ENCODE peak calls at places on chromosomes 2 and 18, in seven cellular contexts. G is BJ; B is psoas muscle; K is AG04450; F is astrocyte of the cerebellum; S is CD4-positive, alpha-beta T cell; L is Calu3. C is an unnamed sample.

GRCh38 chr18:29962579-29962978 is 1080.0 kb downstream of the DSC3 start:
- DNase-seq in G (no peak), B (no peak), K (no peak), F (no peak), S (no peak), L (no peak), C (no peak)

GRCh38 chr18:25648724-25649260 is 296.8 kb upstream of the ZNF521 start:
- DNase-seq in G (no peak), B (no peak), K (no peak), F (no peak), S (no peak), L (no peak), C (no peak)

GRCh38 chr2:20378891-20379519 is 28.4 kb upstream of the PUM2 start:
- DNase-seq in G (peak), B (peak), K (peak), F (peak), S (no peak), L (peak), C (peak)

GRCh38 chr2:234258562-234259141 is 208.2 kb downstream of the SPP2 start:
- DNase-seq in G (no peak), B (no peak), K (no peak), F (no peak), S (no peak), L (peak), C (no peak)

GRCh38 chr18:28075501-28075900 is 101.4 kb downstream of the CDH2 start:
- DNase-seq in G (no peak), B (no peak), K (no peak), F (no peak), S (no peak), L (no peak), C (no peak)

GRCh38 chr2:173264603-173265366 is 89.9 kb upstream of the CDCA7 start:
- DNase-seq in G (no peak), B (no peak), K (no peak), F (no peak), S (no peak), L (no peak), C (no peak)

GRCh38 chr2:221422516-221423211 is 149.4 kb downstream of the EPHA4 start:
- DNase-seq in G (no peak), B (no peak), K (no peak), F (no peak), S (no peak), L (no peak), C (no peak)

GRCh38 chr2:167144179-167144898 is 256.1 kb downstream of the XIRP2 start:
- DNase-seq in G (no peak), B (no peak), K (no peak), F (no peak), S (no peak), L (no peak), C (no peak)

GRCh38 chr2:70919672-70920366 is 15.9 kb upstream of the ATP6V1B1 start:
- DNase-seq in G (peak), B (peak), K (peak), F (peak), S (peak), L (peak), C (peak)

GRCh38 chr2:136384541-136385303 is 266.8 kb upstream of the CXCR4 start:
- DNase-seq in G (no peak), B (no peak), K (no peak), F (no peak), S (peak), L (peak), C (no peak)

GRCh38 chr2:143807192-143807591 is 678.0 kb downstream of the ARHGAP15 start:
- DNase-seq in G (no peak), B (no peak), K (no peak), F (no peak), S (no peak), L (no peak), C (no peak)

GRCh38 chr18:21662591-21662990 is 42.0 kb downstream of the ABHD3 start:
- DNase-seq in G (no peak), B (no peak), K (no peak), F (no peak), S (no peak), L (no peak), C (no peak)

GRCh38 chr2:214410918-214411554 is at the start of gene VWC2L:
- DNase-seq in G (peak), B (peak), K (peak), F (peak), S (no peak), L (peak), C (peak)

GRCh38 chr18:54774423-54774822 is 53.9 kb upstream of the RAB27B start:
- DNase-seq in G (peak), B (no peak), K (no peak), F (no peak), S (no peak), L (no peak), C (no peak)

GRCh38 chr2:2706306-2706705 is 375.2 kb upstream of the MYT1L start:
- DNase-seq in G (no peak), B (no peak), K (no peak), F (no peak), S (no peak), L (no peak), C (no peak)
- TF ChIP-seq CTCF in G (no peak), B (no peak), K (no peak), F (no peak), S (no peak), L (no peak), C (no peak)

DNA sequence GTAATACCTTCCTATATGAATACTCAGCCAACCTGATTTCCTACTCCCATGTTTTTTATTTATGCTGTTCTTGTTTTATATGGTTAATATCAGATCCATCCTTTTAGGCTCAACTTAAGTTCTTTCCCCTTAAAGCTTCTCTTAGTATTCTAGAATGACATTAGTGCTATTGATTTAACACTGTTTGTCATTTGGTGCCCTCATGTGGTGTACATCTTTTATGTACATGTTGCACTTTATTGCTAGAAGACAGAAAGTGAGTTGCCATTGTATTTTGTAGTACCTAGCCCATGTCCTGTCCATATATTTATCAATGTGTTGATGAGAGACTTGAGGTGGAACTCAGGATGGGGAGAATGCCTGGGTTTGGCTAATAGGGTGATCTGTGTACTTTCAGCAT is 2.5 kb downstream of the HTRA2 start:
- DNase-seq in G (no peak), B (no peak), K (no peak), F (no peak), S (no peak), L (no peak), C (no peak)
- TF ChIP-seq CTCF in G (peak), B (no peak), K (peak), F (no peak), S (peak), L (no peak), C (peak)

DNA sequence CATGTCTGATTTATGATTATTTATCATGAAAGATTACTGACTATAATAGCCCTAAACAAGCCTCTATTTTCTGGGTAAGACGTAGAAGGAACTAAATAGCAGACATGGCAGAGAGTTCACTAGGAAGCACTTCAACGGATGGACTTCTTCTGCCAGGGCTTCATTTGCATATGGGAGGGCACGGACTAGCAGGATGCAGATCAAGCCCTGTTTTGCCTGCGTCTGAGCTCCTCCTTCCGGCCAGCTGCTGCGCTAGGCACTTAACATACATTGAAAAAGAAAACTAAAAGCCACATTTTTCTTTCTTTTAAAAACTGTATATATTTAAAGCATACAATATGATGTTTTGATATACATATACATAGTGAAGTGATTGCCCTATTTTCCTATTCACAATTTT is 340.0 kb upstream of the MEX3C start:
- DNase-seq in G (no peak), B (no peak), K (no peak), F (peak), S (no peak), L (peak), C (no peak)
- TF ChIP-seq CTCF in G (no peak), B (peak), K (no peak), F (peak), S (no peak), L (peak), C (peak)

DNA sequence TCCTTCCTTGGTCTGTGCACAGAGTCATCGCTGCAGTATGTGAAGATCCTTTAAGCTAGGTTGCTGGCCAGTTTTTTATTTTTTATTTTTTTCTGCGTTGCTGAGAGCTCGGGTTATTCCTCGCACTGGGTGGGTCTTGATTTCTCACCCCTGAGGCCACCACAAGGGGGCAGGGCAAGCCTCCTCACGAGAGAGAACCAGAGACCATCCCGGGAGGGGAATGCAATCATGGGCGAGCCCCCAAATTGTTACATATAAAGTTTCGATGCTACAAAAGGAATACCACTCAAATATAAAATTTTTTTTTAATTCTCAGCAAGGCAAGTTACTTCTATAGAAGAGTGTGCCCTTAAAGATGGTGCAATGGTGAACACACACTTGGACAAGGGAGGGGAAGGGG is 24.9 kb downstream of the HTR2B start:
- DNase-seq in G (no peak), B (no peak), K (no peak), F (no peak), S (no peak), L (no peak), C (no peak)
- TF ChIP-seq CTCF in G (no peak), B (peak), K (no peak), F (no peak), S (no peak), L (no peak), C (no peak)

GRCh38 chr2:236172866-236173733 is 4.9 kb upstream of the GBX2 start:
- DNase-seq in G (no peak), B (no peak), K (no peak), F (no peak), S (no peak), L (no peak), C (no peak)

GRCh38 chr2:236172238-236172865 is 4.2 kb upstream of the GBX2 start:
- DNase-seq in G (no peak), B (no peak), K (no peak), F (no peak), S (no peak), L (no peak), C (no peak)

GRCh38 chr2:236176417-236176816 is 8.2 kb upstream of the GBX2 start:
- DNase-seq in G (no peak), B (no peak), K (no peak), F (no peak), S (no peak), L (peak), C (no peak)

GRCh38 chr2:236174608-236175001 is 6.4 kb upstream of the GBX2 start:
- DNase-seq in G (no peak), B (no peak), K (no peak), F (no peak), S (no peak), L (no peak), C (no peak)

GRCh38 chr2:236173734-236174607 is 5.8 kb upstream of the GBX2 start:
- DNase-seq in G (no peak), B (no peak), K (no peak), F (no peak), S (no peak), L (no peak), C (no peak)
- TF ChIP-seq CTCF in G (no peak), B (no peak), K (no peak), F (no peak), S (no peak), L (no peak), C (no peak)

DNA sequence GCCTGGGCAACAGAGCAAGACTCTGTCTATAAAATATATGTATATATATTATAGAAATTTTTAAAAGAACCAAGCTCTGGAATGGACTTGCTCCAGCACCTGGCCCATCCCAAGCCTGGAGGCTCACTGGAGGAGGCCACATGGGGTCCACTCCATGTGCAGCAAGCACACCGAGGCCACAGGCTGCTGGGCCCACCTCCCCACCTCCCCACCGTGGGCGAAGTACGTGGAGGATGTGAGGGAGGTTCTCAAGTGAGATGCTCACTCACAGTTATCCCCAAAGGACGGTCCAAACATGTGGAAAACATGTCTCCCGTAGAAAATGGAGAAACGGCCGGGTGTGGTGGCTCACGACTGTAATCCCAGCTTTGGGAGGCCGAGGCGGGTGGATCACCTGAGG is 13.9 kb upstream of the RAB17 start:
- DNase-seq in G (no peak), B (no peak), K (no peak), F (no peak), S (no peak), L (no peak), C (no peak)
- TF ChIP-seq CTCF in G (no peak), B (no peak), K (no peak), F (no peak), S (no peak), L (no peak), C (no peak)